ENCODE peak calls at places on chromosomes 11 and 22, in four cellular contexts. S is Peyer's patch, O is prostate gland, E is esophagus muscularis mucosa. N is an unnamed sample.

GRCh38 chr22:24968066-24968561 is 15.6 kb downstream of the KIAA1671 start:
- DNase-seq in O (peak; percentile 55), S (no peak), E (no peak), N (no peak)

GRCh38 chr22:24094966-24095365 is 83.9 kb downstream of the CABIN1 start:
- DNase-seq in S (peak; percentile 18), O (no peak), E (no peak), N (no peak)

GRCh38 chr11:45926001-45926401 is 3.5 kb downstream of the LARGE2 start:
- DNase-seq in S (no peak), O (no peak), E (no peak), N (no peak)

GRCh38 chr22:35467788-35468187 is 67.8 kb downstream of the MCM5 start:
- DNase-seq in E (no peak), O (peak; percentile 66), S (peak; percentile 62), N (no peak)

GRCh38 chr11:16605440-16605970 is 132.9 kb upstream of the C11orf58 start:
- DNase-seq in E (no peak), S (peak; percentile 67), O (no peak), N (no peak)

GRCh38 chr22:50583294-50583865 is 731 bp upstream of the CHKB start:
- DNase-seq in O (no peak), E (no peak), S (no peak), N (no peak)

GRCh38 chr11:1161410-1162152 is 3.8 kb downstream of the MUC5AC start:
- DNase-seq in E (no peak), S (peak; percentile 32), O (no peak), N (no peak)

GRCh38 chr11:97451441-97451840 is 1061.6 kb downstream of the JRKL start:
- DNase-seq in S (no peak), E (no peak), O (no peak), N (no peak)

GRCh38 chr11:124920870-124921609 is 2.0 kb downstream of the HEPN1 start:
- DNase-seq in E (no peak), S (no peak), O (peak; percentile 39), N (no peak)

GRCh38 chr22:19037282-19038163 is 84.7 kb downstream of the DGCR2 start:
- DNase-seq in E (no peak), S (no peak), O (no peak), N (no peak)

GRCh38 chr22:50221410-50222300 is 20.8 kb downstream of the SELENOO start:
- DNase-seq in S (no peak), E (no peak), O (no peak), N (no peak)

GRCh38 chr11:86196924-86197323 is 47.6 kb upstream of the EED start:
- DNase-seq in O (no peak), E (no peak), S (no peak), N (no peak)

GRCh38 chr11:28756977-28757376 is 648.8 kb downstream of the METTL15 start:
- DNase-seq in E (no peak), O (no peak), S (no peak), N (peak; percentile 12)

GRCh38 chr22:30079952-30080533 is at the start of gene HORMAD2:
- DNase-seq in E (no peak), S (no peak), O (no peak), N (no peak)

GRCh38 chr22:37431811-37432707 is 4.8 kb upstream of the ELFN2 start:
- DNase-seq in O (no peak), E (no peak), S (no peak), N (peak; percentile 71)

GRCh38 chr11:121614661-121615240 is 162.0 kb upstream of the SORL1-AS1 start:
- DNase-seq in S (no peak), O (no peak), E (no peak), N (no peak)

GRCh38 chr11:120925944-120926343 is 98.0 kb upstream of the TBCEL start:
- DNase-seq in S (no peak), E (no peak), O (no peak), N (no peak)

GRCh38 chr11:38153985-38154384 is 1555.9 kb upstream of the RAG2 start:
- DNase-seq in O (no peak), E (no peak), S (no peak), N (no peak)

GRCh38 chr11:121544956-121545355 is 92.2 kb upstream of the SORL1-AS1 start:
- DNase-seq in E (no peak), O (no peak), S (no peak), N (no peak)

GRCh38 chr11:660681-661444 is 23.8 kb downstream of the DRD4 start:
- DNase-seq in S (no peak), E (no peak), O (no peak), N (no peak)

GRCh38 chr11:133905677-133906156 is 51.1 kb downstream of the IGSF9B start:
- DNase-seq in E (no peak), S (peak; percentile 19), O (no peak), N (no peak)

GRCh38 chr11:69337211-69337721 is 43.3 kb downstream of the MYEOV start:
- DNase-seq in O (no peak), E (no peak), S (no peak), N (no peak)

GRCh38 chr11:65920035-65920802 is 993 bp downstream of the DRAP1 start:
- DNase-seq in S (no peak), E (no peak), O (no peak), N (no peak)

GRCh38 chr11:65917434-65918210 is 1.2 kb downstream of the C11orf68 start:
- DNase-seq in O (no peak), E (no peak), S (no peak), N (no peak)

GRCh38 chr11:65921033-65921555 is 1.9 kb downstream of the DRAP1 start:
- DNase-seq in E (no peak), O (no peak), S (no peak), N (no peak)

GRCh38 chr11:65918211-65919150 is at the start of gene C11orf68:
- DNase-seq in O (no peak), E (no peak), S (no peak), N (no peak)

GRCh38 chr11:65919151-65920034 is at the start of gene DRAP1:
- DNase-seq in E (peak; percentile 99), S (peak; percentile 99), O (peak; percentile 99), N (peak; percentile 91)
- TF ChIP-seq POLR2A in E (peak; percentile 60), S (peak; percentile 40), O (peak; percentile 71), N (peak; percentile 73)

DNA sequence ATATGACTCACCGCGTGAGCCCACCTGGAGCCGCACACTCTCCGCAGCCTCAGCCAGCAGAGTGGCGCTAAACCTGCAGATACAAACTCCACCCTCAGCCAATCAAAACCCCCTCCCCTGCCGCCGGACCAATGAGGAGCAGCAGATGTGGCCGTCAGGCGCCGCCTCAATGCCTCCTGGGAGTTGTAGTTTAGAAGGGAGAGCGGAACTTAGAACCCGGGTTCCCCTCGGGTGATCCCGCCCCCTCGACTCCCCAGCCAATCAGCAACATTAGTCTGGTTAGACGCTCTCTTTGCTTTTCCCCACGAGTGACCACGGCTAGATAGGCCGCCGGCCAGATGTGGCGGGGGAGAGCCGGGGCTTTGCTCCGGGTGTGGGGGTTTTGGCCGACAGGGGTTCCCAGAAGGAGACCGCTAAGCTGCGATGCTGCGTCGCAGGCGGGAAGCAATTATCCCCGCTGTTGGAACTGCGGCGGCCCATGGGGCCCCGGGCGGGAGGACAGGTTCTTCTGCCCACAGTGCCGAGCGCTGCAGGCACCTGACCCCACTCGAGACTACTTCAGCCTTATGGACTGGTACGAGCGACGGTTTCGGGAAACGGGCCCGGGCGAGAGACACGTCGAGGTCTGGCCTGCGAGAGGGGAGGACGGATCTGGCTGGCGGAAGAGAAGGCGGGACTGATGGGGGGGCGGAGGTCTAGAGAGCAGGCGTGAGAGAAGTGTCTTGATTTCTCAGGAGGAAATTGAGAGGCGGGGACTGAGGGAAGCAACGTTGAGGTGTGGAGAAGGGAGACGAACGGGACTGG is at the start of the genes CHEK2 and HSCB:
- DNase-seq in E (peak; percentile 100), S (peak; percentile 97), O (peak; percentile 99), N (peak; percentile 75)
- TF ChIP-seq POLR2A in E (peak; percentile 42), S (peak; percentile 65), O (peak; percentile 46), N (peak; percentile 61)

DNA sequence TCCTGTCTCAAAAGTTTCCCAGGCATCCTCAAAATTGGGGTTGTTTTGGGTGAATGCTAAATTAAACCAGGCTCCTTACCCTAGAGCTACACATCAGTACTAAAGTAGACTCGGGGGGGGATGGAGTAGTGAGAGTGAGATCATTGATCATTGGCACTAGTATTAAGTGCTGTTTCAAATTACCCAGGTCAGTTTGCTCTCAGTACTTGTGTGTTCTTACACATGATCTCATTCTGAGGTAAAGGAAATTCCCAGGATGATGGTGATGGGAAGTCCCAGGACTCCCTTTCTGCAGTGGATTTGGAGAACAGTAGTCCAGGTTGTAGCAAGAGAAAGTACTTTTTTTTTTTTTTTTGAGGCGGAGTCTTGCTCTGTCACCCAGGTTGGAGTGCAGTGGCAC is 12.5 kb downstream of the RBM4 start:
- DNase-seq in O (no peak), E (no peak), S (no peak), N (no peak)
- TF ChIP-seq POLR2A in O (no peak), E (no peak), S (no peak), N (no peak)

GRCh38 chr11:58957922-58958321 is 18.6 kb downstream of the GLYATL1 start:
- DNase-seq in E (no peak), S (no peak), O (no peak), N (no peak)
- TF ChIP-seq POLR2A in E (no peak), S (no peak), O (no peak), N (no peak)

DNA sequence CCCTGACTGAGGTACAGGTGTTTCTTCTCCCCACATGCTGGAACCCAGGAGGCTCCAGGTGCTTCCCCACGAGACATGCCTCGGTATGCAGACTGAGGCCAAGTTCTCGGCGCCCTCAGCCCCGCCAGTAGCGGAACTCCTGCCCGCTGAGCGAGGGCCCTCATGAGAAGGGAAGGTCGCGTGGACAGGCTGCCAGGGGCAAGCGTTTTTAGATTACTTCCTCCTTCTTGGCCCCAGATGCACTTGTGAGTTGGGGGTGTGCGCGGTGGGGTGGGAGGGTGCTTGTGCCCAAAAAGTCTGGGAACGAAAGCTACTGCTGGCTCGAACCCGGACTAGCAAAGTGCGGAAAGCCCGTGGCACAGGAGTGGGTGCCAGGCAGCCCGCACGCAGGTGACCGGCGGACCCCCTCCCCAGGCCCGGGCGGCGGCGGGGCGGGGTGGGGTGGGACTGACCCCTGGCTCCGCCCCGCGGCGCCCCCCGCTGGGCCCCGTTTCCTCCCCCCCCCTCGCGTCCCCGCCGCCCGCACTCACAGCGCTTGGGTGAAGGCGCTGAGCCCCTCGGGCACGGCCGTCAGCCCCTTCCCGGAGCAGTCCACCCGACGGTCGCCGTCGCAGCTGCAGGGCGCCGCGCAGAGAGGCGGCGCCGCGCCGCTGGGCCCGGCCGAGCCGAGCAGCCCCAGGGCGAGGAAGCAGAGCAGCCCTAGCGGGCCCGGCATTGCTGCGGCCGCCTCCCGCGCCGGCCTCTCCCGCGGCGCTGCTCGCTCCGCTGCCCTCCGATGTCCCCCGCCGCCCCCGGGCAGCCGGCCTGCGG is 797 bp downstream of the LGR4 start:
- DNase-seq in E (no peak), O (peak; percentile 35), S (peak; percentile 66), N (no peak)
- TF ChIP-seq POLR2A in E (no peak), O (no peak), S (no peak), N (no peak)

GRCh38 chr11:65425105-65425970 is 2.7 kb downstream of the NEAT1 start:
- DNase-seq in O (no peak), E (no peak), S (peak; percentile 53), N (no peak)
- TF ChIP-seq POLR2A in O (peak; percentile 14), E (peak; percentile 32), S (no peak), N (peak; percentile 34)

GRCh38 chr11:114197799-114198500 is 98.2 kb upstream of the NNMT start:
- DNase-seq in O (peak; percentile 88), E (no peak), S (no peak), N (no peak)
- TF ChIP-seq POLR2A in O (peak; percentile 33), E (no peak), S (no peak), N (no peak)

N was measured in H54.